ENCODE peak calls at places on chromosomes 1 and 21, in six cellular contexts. One of them, this sample, is unnamed.

GRCh38 chr1:193537266-193538003 is 351.0 kb upstream of the B3GALT2 start:
- DNase-seq in neuronal stem cell: no peak
- DNase-seq in H9: no peak
- DNase-seq in mesendoderm: no peak
- DNase-seq in mesenchymal stem cell: peak
- DNase-seq in H1: no peak
- DNase-seq in this sample: no peak

GRCh38 chr1:41320860-41321259 is 40.4 kb upstream of the FOXO6 start:
- DNase-seq in neuronal stem cell: no peak
- DNase-seq in H9: no peak
- DNase-seq in mesendoderm: no peak
- DNase-seq in mesenchymal stem cell: no peak
- DNase-seq in H1: peak
- DNase-seq in this sample: no peak

GRCh38 chr1:65323246-65323645 is 13.9 kb downstream of the DNAJC6 start:
- DNase-seq in neuronal stem cell: no peak
- DNase-seq in H9: no peak
- DNase-seq in mesendoderm: no peak
- DNase-seq in mesenchymal stem cell: no peak
- DNase-seq in H1: no peak
- DNase-seq in this sample: no peak

GRCh38 chr1:150970818-150971582 is 3.6 kb downstream of the CERS2 start:
- DNase-seq in neuronal stem cell: no peak
- DNase-seq in H9: no peak
- DNase-seq in mesendoderm: peak
- DNase-seq in mesenchymal stem cell: peak
- DNase-seq in H1: no peak
- DNase-seq in this sample: peak

GRCh38 chr1:150221552-150221951 is 14.4 kb downstream of the ANP32E start:
- DNase-seq in neuronal stem cell: no peak
- DNase-seq in H9: no peak
- DNase-seq in mesendoderm: no peak
- DNase-seq in mesenchymal stem cell: peak
- DNase-seq in H1: peak
- DNase-seq in this sample: peak

GRCh38 chr1:181135815-181136737 is 47.6 kb downstream of the IER5 start:
- DNase-seq in neuronal stem cell: no peak
- DNase-seq in H9: no peak
- DNase-seq in mesendoderm: no peak
- DNase-seq in mesenchymal stem cell: peak
- DNase-seq in H1: no peak
- DNase-seq in this sample: peak

GRCh38 chr1:203669739-203670138 is 43.1 kb downstream of the ATP2B4 start:
- DNase-seq in neuronal stem cell: no peak
- DNase-seq in H9: no peak
- DNase-seq in mesendoderm: no peak
- DNase-seq in mesenchymal stem cell: peak
- DNase-seq in H1: no peak
- DNase-seq in this sample: peak

GRCh38 chr1:207026177-207026576 is 6.4 kb downstream of the C1orf116 start:
- DNase-seq in neuronal stem cell: no peak
- DNase-seq in H9: no peak
- DNase-seq in mesendoderm: no peak
- DNase-seq in mesenchymal stem cell: no peak
- DNase-seq in H1: no peak
- DNase-seq in this sample: no peak

GRCh38 chr1:156834322-156834721 is 17.7 kb upstream of the SH2D2A start:
- DNase-seq in neuronal stem cell: no peak
- DNase-seq in H9: no peak
- DNase-seq in mesendoderm: no peak
- DNase-seq in mesenchymal stem cell: no peak
- DNase-seq in H1: no peak
- DNase-seq in this sample: no peak

GRCh38 chr1:232221790-232222499 is 408.0 kb downstream of the SIPA1L2 start:
- DNase-seq in neuronal stem cell: no peak
- DNase-seq in H9: no peak
- DNase-seq in mesendoderm: no peak
- DNase-seq in mesenchymal stem cell: peak
- DNase-seq in H1: peak
- DNase-seq in this sample: peak

GRCh38 chr1:38558476-38559179 is 300.9 kb downstream of the RRAGC start:
- DNase-seq in neuronal stem cell: no peak
- DNase-seq in H9: peak
- DNase-seq in mesendoderm: peak
- DNase-seq in mesenchymal stem cell: no peak
- DNase-seq in H1: peak
- DNase-seq in this sample: no peak

GRCh38 chr1:92277105-92277504 is 21.7 kb downstream of the GLMN start:
- DNase-seq in neuronal stem cell: no peak
- DNase-seq in H9: no peak
- DNase-seq in mesendoderm: no peak
- DNase-seq in mesenchymal stem cell: peak
- DNase-seq in H1: no peak
- DNase-seq in this sample: peak

GRCh38 chr1:19203440-19203839 is 6.6 kb downstream of the UBR4 start:
- DNase-seq in neuronal stem cell: no peak
- DNase-seq in H9: no peak
- DNase-seq in mesendoderm: no peak
- DNase-seq in mesenchymal stem cell: peak
- DNase-seq in H1: no peak
- DNase-seq in this sample: peak

GRCh38 chr1:52002038-52002917 is 11.8 kb upstream of the RAB3B start:
- DNase-seq in neuronal stem cell: peak
- DNase-seq in H9: peak
- DNase-seq in mesendoderm: peak
- DNase-seq in mesenchymal stem cell: peak
- DNase-seq in H1: peak
- DNase-seq in this sample: peak

GRCh38 chr1:89908993-89909436 is 85.9 kb upstream of the ZNF326 start:
- DNase-seq in neuronal stem cell: no peak
- DNase-seq in H9: no peak
- DNase-seq in mesendoderm: no peak
- DNase-seq in mesenchymal stem cell: peak
- DNase-seq in H1: no peak
- DNase-seq in this sample: peak

GRCh38 chr21:14535702-14536101 is 10.4 kb downstream of the SAMSN1 start:
- DNase-seq in neuronal stem cell: no peak
- DNase-seq in H9: no peak
- DNase-seq in mesendoderm: no peak
- DNase-seq in mesenchymal stem cell: no peak
- DNase-seq in H1: no peak
- DNase-seq in this sample: no peak

GRCh38 chr1:3777647-3778589 is 5.4 kb downstream of the SMIM1 start:
- DNase-seq in neuronal stem cell: no peak
- DNase-seq in H9: no peak
- DNase-seq in mesendoderm: no peak
- DNase-seq in mesenchymal stem cell: no peak
- DNase-seq in H1: no peak
- DNase-seq in this sample: no peak

GRCh38 chr21:34935452-34935851 is 113.7 kb downstream of the RUNX1 start:
- DNase-seq in neuronal stem cell: no peak
- DNase-seq in H9: no peak
- DNase-seq in mesendoderm: no peak
- DNase-seq in mesenchymal stem cell: peak
- DNase-seq in H1: no peak
- DNase-seq in this sample: no peak

GRCh38 chr21:42164064-42164789 is 54.7 kb upstream of the ABCG1 start:
- DNase-seq in neuronal stem cell: no peak
- DNase-seq in H9: no peak
- DNase-seq in mesendoderm: peak
- DNase-seq in mesenchymal stem cell: peak
- DNase-seq in H1: no peak
- DNase-seq in this sample: no peak

GRCh38 chr1:76942549-76942948 is 75.3 kb downstream of the ST6GALNAC5 start:
- DNase-seq in neuronal stem cell: no peak
- DNase-seq in H9: no peak
- DNase-seq in mesendoderm: no peak
- DNase-seq in mesenchymal stem cell: no peak
- DNase-seq in H1: no peak
- DNase-seq in this sample: peak

GRCh38 chr1:232300461-232300860 is 329.5 kb downstream of the SIPA1L2 start:
- DNase-seq in neuronal stem cell: no peak
- DNase-seq in H9: no peak
- DNase-seq in mesendoderm: no peak
- DNase-seq in mesenchymal stem cell: no peak
- DNase-seq in H1: no peak
- DNase-seq in this sample: no peak

GRCh38 chr1:154750681-154751665 is 119.1 kb downstream of the KCNN3 start:
- DNase-seq in neuronal stem cell: no peak
- DNase-seq in H9: peak
- DNase-seq in mesendoderm: no peak
- DNase-seq in mesenchymal stem cell: no peak
- DNase-seq in H1: no peak
- DNase-seq in this sample: no peak

GRCh38 chr21:29473808-29474207 is 175.1 kb downstream of the BACH1 start:
- DNase-seq in neuronal stem cell: no peak
- DNase-seq in H9: no peak
- DNase-seq in mesendoderm: no peak
- DNase-seq in mesenchymal stem cell: no peak
- DNase-seq in H1: no peak
- DNase-seq in this sample: no peak

GRCh38 chr1:237794071-237794470 is 96.7 kb downstream of the ZP4 start:
- DNase-seq in neuronal stem cell: no peak
- DNase-seq in H9: no peak
- DNase-seq in mesendoderm: no peak
- DNase-seq in mesenchymal stem cell: no peak
- DNase-seq in H1: no peak
- DNase-seq in this sample: no peak

GRCh38 chr21:45704311-45705108 is 61.0 kb downstream of the PCBP3 start:
- DNase-seq in neuronal stem cell: no peak
- DNase-seq in H9: no peak
- DNase-seq in mesendoderm: no peak
- DNase-seq in mesenchymal stem cell: no peak
- DNase-seq in H1: no peak
- DNase-seq in this sample: no peak

GRCh38 chr1:84603223-84603622 is 29.0 kb upstream of the CTBS start:
- DNase-seq in neuronal stem cell: no peak
- DNase-seq in H9: no peak
- DNase-seq in mesendoderm: peak
- DNase-seq in mesenchymal stem cell: no peak
- DNase-seq in H1: no peak
- DNase-seq in this sample: peak

GRCh38 chr1:147169840-147170674 is 2.2 kb downstream of the PRKAB2 start:
- DNase-seq in neuronal stem cell: no peak
- DNase-seq in H9: no peak
- DNase-seq in mesendoderm: no peak
- DNase-seq in mesenchymal stem cell: peak
- DNase-seq in H1: no peak
- DNase-seq in this sample: no peak

GRCh38 chr1:147168626-147169058 is 3.6 kb downstream of the PRKAB2 start:
- DNase-seq in neuronal stem cell: no peak
- DNase-seq in H9: no peak
- DNase-seq in mesendoderm: peak
- DNase-seq in mesenchymal stem cell: peak
- DNase-seq in H1: no peak
- DNase-seq in this sample: peak

GRCh38 chr1:147169171-147169570 is 3.1 kb downstream of the PRKAB2 start:
- DNase-seq in neuronal stem cell: no peak
- DNase-seq in H9: no peak
- DNase-seq in mesendoderm: peak
- DNase-seq in mesenchymal stem cell: peak
- DNase-seq in H1: no peak
- DNase-seq in this sample: no peak

GRCh38 chr1:147172168-147173016 is at the start of gene PRKAB2:
- DNase-seq in neuronal stem cell: peak
- DNase-seq in H9: peak
- DNase-seq in mesendoderm: peak
- DNase-seq in mesenchymal stem cell: peak
- DNase-seq in H1: peak
- DNase-seq in this sample: peak

GRCh38 chr1:147171399-147172167 is 687 bp downstream of the PRKAB2 start:
- DNase-seq in neuronal stem cell: no peak
- DNase-seq in H9: no peak
- DNase-seq in mesendoderm: no peak
- DNase-seq in mesenchymal stem cell: peak
- DNase-seq in H1: no peak
- DNase-seq in this sample: no peak
- H4K8ac ChIP-seq in neuronal stem cell: no peak
- H4K8ac ChIP-seq in H9: no peak
- H4K8ac ChIP-seq in mesendoderm: no peak
- H4K8ac ChIP-seq in mesenchymal stem cell: peak
- H4K8ac ChIP-seq in H1: peak
- H4K8ac ChIP-seq in this sample: peak

GRCh38 chr1:70220517-70221240 is 501 bp upstream of the SRSF11 start:
- DNase-seq in neuronal stem cell: no peak
- DNase-seq in H9: no peak
- DNase-seq in mesendoderm: no peak
- DNase-seq in mesenchymal stem cell: no peak
- DNase-seq in H1: no peak
- DNase-seq in this sample: no peak
- H4K8ac ChIP-seq in neuronal stem cell: no peak
- H4K8ac ChIP-seq in H9: no peak
- H4K8ac ChIP-seq in mesendoderm: no peak
- H4K8ac ChIP-seq in mesenchymal stem cell: no peak
- H4K8ac ChIP-seq in H1: no peak
- H4K8ac ChIP-seq in this sample: peak

GRCh38 chr1:46132529-46133180 is at the start of gene PIK3R3:
- DNase-seq in neuronal stem cell: peak
- DNase-seq in H9: peak
- DNase-seq in mesendoderm: peak
- DNase-seq in mesenchymal stem cell: peak
- DNase-seq in H1: peak
- DNase-seq in this sample: peak
- H4K8ac ChIP-seq in neuronal stem cell: peak
- H4K8ac ChIP-seq in H9: no peak
- H4K8ac ChIP-seq in mesendoderm: no peak
- H4K8ac ChIP-seq in mesenchymal stem cell: peak
- H4K8ac ChIP-seq in H1: peak
- H4K8ac ChIP-seq in this sample: peak

DNA sequence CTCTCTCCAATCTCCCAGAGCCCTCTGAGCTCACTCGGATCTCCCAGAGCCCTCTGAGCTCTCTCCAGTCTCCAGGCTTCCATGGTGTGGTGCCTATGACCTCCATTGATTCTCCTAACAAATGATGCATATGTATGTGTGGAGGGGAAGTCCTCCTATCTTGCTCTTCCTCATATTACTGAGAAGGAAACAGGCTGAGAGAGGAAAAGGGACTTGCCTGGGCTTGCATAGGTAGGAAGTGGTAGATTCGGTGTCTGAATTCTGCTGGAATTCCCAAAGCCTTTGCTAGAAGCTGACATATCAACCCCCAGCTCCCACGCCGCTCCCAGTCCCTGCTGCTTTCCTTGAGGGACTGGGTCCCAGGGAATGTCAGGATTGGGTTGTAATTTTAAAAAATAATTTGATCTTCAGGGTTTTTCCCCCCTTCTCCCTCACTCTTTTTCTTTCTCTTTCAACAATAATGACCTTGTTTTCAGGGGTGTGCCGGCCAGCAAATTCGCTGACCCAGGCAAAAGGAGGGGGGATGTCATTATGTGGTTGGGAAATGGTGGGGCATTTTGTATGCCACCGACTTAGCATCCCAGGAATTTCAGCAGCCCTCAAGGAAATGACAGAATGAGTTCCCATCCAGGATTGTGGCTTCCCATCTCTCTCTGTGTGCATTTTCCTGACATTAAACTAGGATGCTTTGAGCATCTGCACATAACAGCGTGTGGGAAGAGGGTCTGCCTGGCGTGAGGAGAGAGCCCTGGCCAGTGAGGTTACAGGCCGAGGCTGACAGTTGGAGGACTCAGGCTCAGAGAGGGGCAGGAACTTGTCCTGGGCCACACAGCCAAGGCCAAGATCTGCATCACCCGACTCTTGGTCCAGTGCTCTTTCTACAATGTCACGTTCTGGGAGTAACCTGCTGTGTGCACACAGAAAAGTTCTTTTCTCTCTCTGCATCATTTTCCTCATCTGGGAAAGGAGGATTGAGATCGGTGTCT is 42.5 kb upstream of the RUNX3 start:
- DNase-seq in neuronal stem cell: no peak
- DNase-seq in H9: no peak
- DNase-seq in mesendoderm: peak
- DNase-seq in mesenchymal stem cell: no peak
- DNase-seq in H1: no peak
- DNase-seq in this sample: peak
- H4K8ac ChIP-seq in neuronal stem cell: no peak
- H4K8ac ChIP-seq in H9: no peak
- H4K8ac ChIP-seq in mesendoderm: peak
- H4K8ac ChIP-seq in mesenchymal stem cell: no peak
- H4K8ac ChIP-seq in H1: no peak
- H4K8ac ChIP-seq in this sample: peak

This sample was measured in IMR-90.